ENCODE peak calls at places on chromosomes 11 and 22, in eight cellular contexts. T, M, V, K, B, G, A and L are unnamed samples.

GRCh38 chr11:125593113-125593761 is 585 bp downstream of the STT3A start:
- DNase-seq in T (no peak), M (peak; percentile 32), V (no peak), K (no peak), B (no peak), G (no peak), A (peak; percentile 36), L (peak; percentile 39)

GRCh38 chr11:114479331-114479730 is 40.1 kb downstream of the REXO2 start:
- DNase-seq in T (no peak), M (no peak), V (no peak), K (no peak), B (no peak), G (no peak), A (peak; percentile 37), L (no peak)

GRCh38 chr22:48366591-48366990 is 1461.1 kb downstream of the BRD1 start:
- DNase-seq in T (no peak), M (no peak), V (no peak), K (no peak), B (no peak), G (no peak), A (no peak), L (no peak)

GRCh38 chr22:43861529-43861928 is 784 bp downstream of the SULT4A1 start:
- DNase-seq in T (no peak), M (no peak), V (no peak), K (no peak), B (peak; percentile 22), G (no peak), A (peak; percentile 19), L (no peak)

GRCh38 chr22:42743501-42743991 is 22.9 kb upstream of the A4GALT start:
- DNase-seq in T (peak; percentile 65), M (no peak), V (no peak), K (no peak), B (no peak), G (no peak), A (peak; percentile 94), L (no peak)

GRCh38 chr11:121534131-121535093 is 81.6 kb upstream of the SORL1-AS1 start:
- DNase-seq in T (no peak), M (no peak), V (no peak), K (no peak), B (no peak), G (no peak), A (peak; percentile 59), L (no peak)

GRCh38 chr22:16972311-16972710 is 35.7 kb downstream of the GAB4 start:
- DNase-seq in T (no peak), M (no peak), V (no peak), K (no peak), B (no peak), G (no peak), A (no peak), L (no peak)

GRCh38 chr11:86955674-86956522 is 703 bp upstream of the FZD4 start:
- DNase-seq in T (peak; percentile 38), M (peak; percentile 67), V (no peak), K (no peak), B (peak; percentile 38), G (peak; percentile 4), A (peak; percentile 58), L (peak; percentile 85)

GRCh38 chr22:45441158-45441557 is 27.7 kb downstream of the RIBC2 start:
- DNase-seq in T (no peak), M (peak; percentile 51), V (no peak), K (no peak), B (no peak), G (peak; percentile 11), A (peak; percentile 75), L (peak; percentile 35)

GRCh38 chr22:36587289-36588154 is 58.6 kb upstream of the EIF3D start:
- DNase-seq in T (no peak), M (peak; percentile 43), V (no peak), K (no peak), B (no peak), G (no peak), A (peak; percentile 71), L (no peak)

GRCh38 chr22:29693151-29693550 is 26.7 kb upstream of the CABP7 start:
- DNase-seq in T (no peak), M (no peak), V (no peak), K (no peak), B (no peak), G (no peak), A (peak; percentile 16), L (no peak)

GRCh38 chr11:103085758-103086365 is 6.1 kb downstream of the DCUN1D5 start:
- DNase-seq in T (no peak), M (no peak), V (no peak), K (no peak), B (no peak), G (no peak), A (peak; percentile 35), L (no peak)

GRCh38 chr11:118679483-118679882 is at the start of gene TREH:
- DNase-seq in T (no peak), M (no peak), V (no peak), K (no peak), B (peak; percentile 2), G (no peak), A (no peak), L (no peak)

GRCh38 chr11:8865304-8865703 is 45.7 kb upstream of the AKIP1 start:
- DNase-seq in T (no peak), M (no peak), V (no peak), K (no peak), B (no peak), G (no peak), A (no peak), L (no peak)

GRCh38 chr11:134665571-134666268 is 253.7 kb upstream of the B3GAT1 start:
- DNase-seq in T (no peak), M (no peak), V (no peak), K (no peak), B (no peak), G (no peak), A (no peak), L (no peak)

GRCh38 chr22:23117890-23118646 is 23.7 kb downstream of the RSPH14 start:
- DNase-seq in T (no peak), M (no peak), V (no peak), K (no peak), B (no peak), G (no peak), A (no peak), L (no peak)

GRCh38 chr11:77407613-77408012 is 66.3 kb downstream of the PAK1 start:
- DNase-seq in T (peak; percentile 33), M (peak; percentile 47), V (no peak), K (no peak), B (no peak), G (no peak), A (peak; percentile 93), L (peak; percentile 61)

GRCh38 chr11:6670202-6670830 is 12.8 kb downstream of the MRPL17 start:
- DNase-seq in T (no peak), M (no peak), V (no peak), K (no peak), B (no peak), G (no peak), A (no peak), L (no peak)

GRCh38 chr11:117884994-117885393 is 8.5 kb upstream of the FXYD6 start:
- DNase-seq in T (no peak), M (no peak), V (no peak), K (no peak), B (no peak), G (no peak), A (peak; percentile 51), L (no peak)

GRCh38 chr11:120281161-120281795 is 41.3 kb downstream of the POU2F3 start:
- DNase-seq in T (no peak), M (no peak), V (no peak), K (no peak), B (no peak), G (no peak), A (no peak), L (no peak)

GRCh38 chr22:39478461-39478860 is 21.6 kb downstream of the MGAT3 start:
- DNase-seq in T (no peak), M (no peak), V (no peak), K (no peak), B (no peak), G (no peak), A (no peak), L (peak; percentile 28)

GRCh38 chr11:72759468-72759867 is 7.3 kb upstream of the ARAP1 start:
- DNase-seq in T (no peak), M (no peak), V (no peak), K (no peak), B (no peak), G (no peak), A (no peak), L (no peak)

GRCh38 chr11:13169709-13170108 is 107.9 kb upstream of the BMAL1 start:
- DNase-seq in T (no peak), M (peak; percentile 33), V (no peak), K (no peak), B (no peak), G (no peak), A (peak; percentile 94), L (no peak)

GRCh38 chr22:29797351-29797750 is 30.2 kb downstream of the UQCR10 start:
- DNase-seq in T (no peak), M (no peak), V (no peak), K (no peak), B (no peak), G (no peak), A (no peak), L (no peak)